ENCODE peak calls at places on chromosomes 7 and 10, in five cellular contexts. One of them, this sample, is unnamed.

GRCh38 chr7:150857276-150858055 is 5.1 kb downstream of the AOC1 start:
- DNase-seq in iPS DF 6.9: no peak
- DNase-seq in PC-9: no peak
- DNase-seq in fibroblast of lung: no peak
- DNase-seq in aorta: peak; percentile 58
- DNase-seq in this sample: no peak

GRCh38 chr7:68865351-68865885 is 732.9 kb upstream of the AUTS2 start:
- DNase-seq in aorta: no peak
- DNase-seq in PC-9: no peak
- DNase-seq in fibroblast of lung: peak; percentile 70
- DNase-seq in iPS DF 6.9: no peak
- DNase-seq in this sample: no peak

GRCh38 chr7:36484265-36484664 is 94.6 kb downstream of the ANLN start:
- DNase-seq in PC-9: no peak
- DNase-seq in aorta: no peak
- DNase-seq in iPS DF 6.9: no peak
- DNase-seq in fibroblast of lung: no peak
- DNase-seq in this sample: no peak

GRCh38 chr10:25492040-25492439 is 317.2 kb downstream of the GPR158 start:
- DNase-seq in fibroblast of lung: no peak
- DNase-seq in aorta: no peak
- DNase-seq in PC-9: no peak
- DNase-seq in iPS DF 6.9: no peak
- DNase-seq in this sample: no peak

GRCh38 chr10:129897851-129898463 is 66.1 kb downstream of the EBF3 start:
- DNase-seq in aorta: no peak
- DNase-seq in PC-9: no peak
- DNase-seq in iPS DF 6.9: no peak
- DNase-seq in fibroblast of lung: no peak
- DNase-seq in this sample: no peak

GRCh38 chr7:17078298-17078697 is 196.5 kb upstream of the AGR3 start:
- DNase-seq in iPS DF 6.9: no peak
- DNase-seq in fibroblast of lung: no peak
- DNase-seq in PC-9: no peak
- DNase-seq in aorta: no peak
- DNase-seq in this sample: no peak

GRCh38 chr10:126130291-126130710 is 233.9 kb downstream of the FANK1 start:
- DNase-seq in PC-9: no peak
- DNase-seq in iPS DF 6.9: no peak
- DNase-seq in fibroblast of lung: peak; percentile 69
- DNase-seq in aorta: no peak
- DNase-seq in this sample: no peak

GRCh38 chr10:71868192-71868697 is 17.2 kb upstream of the PSAP start:
- DNase-seq in fibroblast of lung: peak; percentile 88
- DNase-seq in PC-9: peak; percentile 95
- DNase-seq in iPS DF 6.9: no peak
- DNase-seq in aorta: peak; percentile 74
- DNase-seq in this sample: no peak

GRCh38 chr7:104956753-104957450 is 57.1 kb upstream of the KMT2E start:
- DNase-seq in aorta: no peak
- DNase-seq in PC-9: no peak
- DNase-seq in iPS DF 6.9: no peak
- DNase-seq in fibroblast of lung: peak; percentile 94
- DNase-seq in this sample: peak; percentile 25

GRCh38 chr7:157717211-157718174 is 380.7 kb downstream of the DNAJB6 start:
- DNase-seq in aorta: no peak
- DNase-seq in iPS DF 6.9: no peak
- DNase-seq in fibroblast of lung: no peak
- DNase-seq in PC-9: no peak
- DNase-seq in this sample: no peak

GRCh38 chr7:106603300-106603699 is 57.7 kb downstream of the CCDC71L start:
- DNase-seq in aorta: no peak
- DNase-seq in PC-9: no peak
- DNase-seq in iPS DF 6.9: no peak
- DNase-seq in fibroblast of lung: no peak
- DNase-seq in this sample: no peak

GRCh38 chr7:84697506-84697905 is 489.4 kb downstream of the SEMA3D start:
- DNase-seq in fibroblast of lung: peak; percentile 97
- DNase-seq in iPS DF 6.9: no peak
- DNase-seq in PC-9: no peak
- DNase-seq in aorta: no peak
- DNase-seq in this sample: no peak

GRCh38 chr7:121343302-121343701 is 14.5 kb downstream of the WNT16 start:
- DNase-seq in PC-9: no peak
- DNase-seq in iPS DF 6.9: no peak
- DNase-seq in aorta: no peak
- DNase-seq in fibroblast of lung: no peak
- DNase-seq in this sample: no peak

GRCh38 chr7:28272461-28272877 is 91.9 kb upstream of the JAZF1 start:
- DNase-seq in aorta: no peak
- DNase-seq in PC-9: no peak
- DNase-seq in fibroblast of lung: peak; percentile 47
- DNase-seq in iPS DF 6.9: peak; percentile 60
- DNase-seq in this sample: peak; percentile 1

GRCh38 chr7:1124164-1124563 is 35.8 kb downstream of the ZFAND2A start:
- DNase-seq in fibroblast of lung: peak; percentile 24
- DNase-seq in PC-9: no peak
- DNase-seq in iPS DF 6.9: no peak
- DNase-seq in aorta: peak; percentile 82
- DNase-seq in this sample: no peak

GRCh38 chr10:31343551-31343950 is 24.5 kb downstream of the ZEB1 start:
- DNase-seq in fibroblast of lung: no peak
- DNase-seq in aorta: no peak
- DNase-seq in iPS DF 6.9: no peak
- DNase-seq in PC-9: no peak
- DNase-seq in this sample: no peak

GRCh38 chr7:116524609-116525297 is at the start of gene CAV1:
- DNase-seq in iPS DF 6.9: no peak
- DNase-seq in aorta: peak; percentile 94
- DNase-seq in fibroblast of lung: peak; percentile 93
- DNase-seq in PC-9: peak; percentile 89
- DNase-seq in this sample: peak; percentile 30

GRCh38 chr10:71143170-71143569 is 69.2 kb upstream of the UNC5B start:
- DNase-seq in iPS DF 6.9: no peak
- DNase-seq in aorta: no peak
- DNase-seq in PC-9: no peak
- DNase-seq in fibroblast of lung: no peak
- DNase-seq in this sample: no peak

GRCh38 chr7:143372070-143372469 is 9.1 kb upstream of the ZYX start:
- DNase-seq in iPS DF 6.9: no peak
- DNase-seq in aorta: peak; percentile 75
- DNase-seq in PC-9: no peak
- DNase-seq in fibroblast of lung: no peak
- DNase-seq in this sample: peak; percentile 55

GRCh38 chr10:48800283-48800675 is 115.6 kb downstream of the WDFY4 start:
- DNase-seq in aorta: no peak
- DNase-seq in PC-9: no peak
- DNase-seq in iPS DF 6.9: no peak
- DNase-seq in fibroblast of lung: no peak
- DNase-seq in this sample: no peak

GRCh38 chr10:92573091-92573797 is 649 bp downstream of the IDE start:
- DNase-seq in PC-9: no peak
- DNase-seq in fibroblast of lung: peak; percentile 50
- DNase-seq in iPS DF 6.9: no peak
- DNase-seq in aorta: peak; percentile 76
- DNase-seq in this sample: peak; percentile 41

GRCh38 chr10:77548157-77548556 is 89.5 kb downstream of the KCNMA1 start:
- DNase-seq in PC-9: peak; percentile 50
- DNase-seq in aorta: no peak
- DNase-seq in fibroblast of lung: no peak
- DNase-seq in iPS DF 6.9: no peak
- DNase-seq in this sample: no peak

GRCh38 chr10:22624289-22624738 is 90.1 kb downstream of the PIP4K2A start:
- DNase-seq in PC-9: peak; percentile 79
- DNase-seq in iPS DF 6.9: no peak
- DNase-seq in fibroblast of lung: peak; percentile 85
- DNase-seq in aorta: no peak
- DNase-seq in this sample: no peak

GRCh38 chr10:109906346-109906745 is 17.0 kb downstream of the XPNPEP1 start:
- DNase-seq in aorta: no peak
- DNase-seq in PC-9: no peak
- DNase-seq in fibroblast of lung: no peak
- DNase-seq in iPS DF 6.9: no peak
- DNase-seq in this sample: no peak
- H3K36me3 ChIP-seq in aorta: peaks cover 4% of the 10 kb centered on the region
- H3K36me3 ChIP-seq in PC-9: no peaks in the 10 kb centered on the region
- H3K36me3 ChIP-seq in fibroblast of lung: no peaks in the 10 kb centered on the region
- H3K36me3 ChIP-seq in iPS DF 6.9: peaks cover 2% of the 10 kb centered on the region
- H3K36me3 ChIP-seq in this sample: peaks cover 22% of the 10 kb centered on the region

GRCh38 chr7:131620673-131621609 is 64.5 kb upstream of the PODXL start:
- DNase-seq in aorta: no peak
- DNase-seq in iPS DF 6.9: no peak
- DNase-seq in PC-9: peak; percentile 16
- DNase-seq in fibroblast of lung: peak; percentile 70
- DNase-seq in this sample: no peak

GRCh38 chr7:131613909-131614308 is 57.5 kb upstream of the PODXL start:
- DNase-seq in iPS DF 6.9: no peak
- DNase-seq in aorta: no peak
- DNase-seq in PC-9: no peak
- DNase-seq in fibroblast of lung: no peak
- DNase-seq in this sample: no peak

GRCh38 chr7:131619336-131620305 is 63.2 kb upstream of the PODXL start:
- DNase-seq in aorta: no peak
- DNase-seq in fibroblast of lung: no peak
- DNase-seq in iPS DF 6.9: no peak
- DNase-seq in PC-9: peak; percentile 61
- DNase-seq in this sample: no peak

GRCh38 chr7:131618391-131618790 is 62.0 kb upstream of the PODXL start:
- DNase-seq in PC-9: no peak
- DNase-seq in fibroblast of lung: no peak
- DNase-seq in iPS DF 6.9: no peak
- DNase-seq in aorta: no peak
- DNase-seq in this sample: no peak

GRCh38 chr7:131616487-131616886 is 60.1 kb upstream of the PODXL start:
- DNase-seq in PC-9: no peak
- DNase-seq in aorta: no peak
- DNase-seq in iPS DF 6.9: no peak
- DNase-seq in fibroblast of lung: no peak
- DNase-seq in this sample: no peak
- H3K4me1 ChIP-seq in PC-9: peaks cover 14% of the 10 kb centered on the region
- H3K4me1 ChIP-seq in aorta: no peaks in the 10 kb centered on the region
- H3K4me1 ChIP-seq in iPS DF 6.9: peaks cover 5% of the 10 kb centered on the region
- H3K4me1 ChIP-seq in fibroblast of lung: no peaks in the 10 kb centered on the region
- H3K4me1 ChIP-seq in this sample: no peaks in the 10 kb centered on the region

GRCh38 chr7:49767719-49768118 is 5.7 kb upstream of the VWC2 start:
- DNase-seq in fibroblast of lung: no peak
- DNase-seq in aorta: no peak
- DNase-seq in iPS DF 6.9: no peak
- DNase-seq in PC-9: no peak
- DNase-seq in this sample: no peak

GRCh38 chr7:49768835-49769234 is 4.6 kb upstream of the VWC2 start:
- DNase-seq in PC-9: no peak
- DNase-seq in fibroblast of lung: no peak
- DNase-seq in aorta: peak; percentile 17
- DNase-seq in iPS DF 6.9: no peak
- DNase-seq in this sample: no peak

GRCh38 chr7:49769285-49769857 is 4.1 kb upstream of the VWC2 start:
- DNase-seq in PC-9: no peak
- DNase-seq in fibroblast of lung: no peak
- DNase-seq in aorta: no peak
- DNase-seq in iPS DF 6.9: no peak
- DNase-seq in this sample: no peak

GRCh38 chr7:49766966-49767365 is 6.5 kb upstream of the VWC2 start:
- DNase-seq in aorta: no peak
- DNase-seq in PC-9: no peak
- DNase-seq in fibroblast of lung: no peak
- DNase-seq in iPS DF 6.9: no peak
- DNase-seq in this sample: no peak

DNA sequence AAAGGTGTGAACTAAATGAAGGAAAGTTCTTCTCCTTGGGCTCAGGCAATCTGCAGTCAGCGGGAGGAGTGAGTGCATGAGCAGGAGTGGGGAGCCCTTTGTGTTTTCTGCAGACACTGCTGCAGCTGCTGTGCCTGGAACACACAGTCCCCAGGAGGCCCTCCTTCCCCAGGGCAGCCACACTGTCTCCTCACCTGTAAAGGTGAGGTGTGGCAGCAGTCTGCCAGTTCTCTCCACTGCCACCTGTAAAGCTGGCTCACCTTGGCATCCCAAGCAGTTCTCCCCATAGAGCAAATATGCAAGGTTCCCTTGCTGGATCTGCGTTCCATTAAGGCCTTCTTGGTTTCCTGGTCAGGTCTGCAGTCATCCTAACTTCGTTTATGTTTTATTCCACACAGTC is 5.2 kb upstream of the VWC2 start:
- DNase-seq in PC-9: no peak
- DNase-seq in aorta: no peak
- DNase-seq in iPS DF 6.9: no peak
- DNase-seq in fibroblast of lung: no peak
- DNase-seq in this sample: no peak
- H3K27ac ChIP-seq in PC-9: no peak overlapping the region
- H3K27ac ChIP-seq in aorta: no peak overlapping the region
- H3K27ac ChIP-seq in iPS DF 6.9: no peak overlapping the region
- H3K27ac ChIP-seq in fibroblast of lung: no peak overlapping the region
- H3K27ac ChIP-seq in this sample: no peak overlapping the region

GRCh38 chr10:97396056-97396455 is 5.1 kb downstream of the RRP12 start:
- DNase-seq in aorta: no peak
- DNase-seq in iPS DF 6.9: no peak
- DNase-seq in PC-9: no peak
- DNase-seq in fibroblast of lung: no peak
- DNase-seq in this sample: no peak
- H3K36me3 ChIP-seq in aorta: no peaks in the 10 kb centered on the region
- H3K36me3 ChIP-seq in iPS DF 6.9: peaks cover 15% of the 10 kb centered on the region
- H3K36me3 ChIP-seq in PC-9: peaks cover 6% of the 10 kb centered on the region
- H3K36me3 ChIP-seq in fibroblast of lung: peaks cover 6% of the 10 kb centered on the region
- H3K36me3 ChIP-seq in this sample: peaks cover 6% of the 10 kb centered on the region

GRCh38 chr7:134888141-134888740 is 98.1 kb upstream of the AGBL3 start:
- DNase-seq in PC-9: no peak
- DNase-seq in fibroblast of lung: peak; percentile 47
- DNase-seq in iPS DF 6.9: no peak
- DNase-seq in aorta: no peak
- DNase-seq in this sample: no peak
- H3K4me1 ChIP-seq in PC-9: peaks cover 57% of the 10 kb centered on the region
- H3K4me1 ChIP-seq in fibroblast of lung: peaks cover 25% of the 10 kb centered on the region
- H3K4me1 ChIP-seq in iPS DF 6.9: peaks cover 6% of the 10 kb centered on the region
- H3K4me1 ChIP-seq in aorta: peaks cover 4% of the 10 kb centered on the region
- H3K4me1 ChIP-seq in this sample: peaks cover 6% of the 10 kb centered on the region

DNA sequence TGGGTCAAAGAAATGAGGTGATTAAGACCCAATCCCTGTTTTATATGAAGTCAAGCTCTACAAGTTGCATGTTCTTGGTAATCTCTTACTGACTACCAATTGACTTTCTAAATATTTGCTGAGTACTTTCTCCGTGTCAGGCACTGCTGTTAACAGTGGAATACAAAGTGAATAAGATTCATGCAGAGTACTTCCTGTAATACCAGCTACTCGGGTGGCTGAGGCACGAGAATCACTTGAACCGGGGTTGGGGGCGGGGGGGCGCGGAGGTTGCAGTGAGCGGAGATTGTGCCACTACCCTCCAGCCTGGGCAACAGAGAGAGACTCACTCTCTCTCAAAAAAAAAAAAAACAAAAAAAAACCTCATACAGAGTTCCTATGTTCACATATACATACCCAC is 73.6 kb downstream of the BICC1 start:
- DNase-seq in aorta: no peak
- DNase-seq in iPS DF 6.9: no peak
- DNase-seq in fibroblast of lung: no peak
- DNase-seq in PC-9: no peak
- DNase-seq in this sample: no peak
- H3K27ac ChIP-seq in aorta: no peak overlapping the region
- H3K27ac ChIP-seq in iPS DF 6.9: no peak overlapping the region
- H3K27ac ChIP-seq in fibroblast of lung: no peak overlapping the region
- H3K27ac ChIP-seq in PC-9: no peak overlapping the region
- H3K27ac ChIP-seq in this sample: no peak overlapping the region